ENCODE peak calls at places on chromosomes 16 and 17, in four cellular contexts. One of them, this sample, is unnamed.

GRCh38 chr16:24302636-24303035 is 46.5 kb downstream of the CACNG3 start:
- DNase-seq in cardiac muscle cell: no peak
- DNase-seq in omental fat pad: no peak
- DNase-seq in CD8-positive, alpha-beta T cell: no peak
- DNase-seq in this sample: no peak

GRCh38 chr17:12637015-12637414 is 28.7 kb upstream of the MYOCD start:
- DNase-seq in omental fat pad: no peak
- DNase-seq in cardiac muscle cell: peak; percentile 87
- DNase-seq in CD8-positive, alpha-beta T cell: no peak
- DNase-seq in this sample: peak; percentile 81

GRCh38 chr16:83973581-83974385 is 5.7 kb downstream of the NECAB2 start:
- DNase-seq in omental fat pad: no peak
- DNase-seq in cardiac muscle cell: no peak
- DNase-seq in CD8-positive, alpha-beta T cell: no peak
- DNase-seq in this sample: no peak

GRCh38 chr17:76953926-76954325 is 85.7 kb downstream of the MGAT5B start:
- DNase-seq in omental fat pad: no peak
- DNase-seq in CD8-positive, alpha-beta T cell: no peak
- DNase-seq in cardiac muscle cell: no peak
- DNase-seq in this sample: no peak

GRCh38 chr17:66949501-66949900 is 15.0 kb upstream of the CACNG4 start:
- DNase-seq in omental fat pad: no peak
- DNase-seq in CD8-positive, alpha-beta T cell: no peak
- DNase-seq in cardiac muscle cell: no peak
- DNase-seq in this sample: no peak

GRCh38 chr17:52128721-52129120 is 29.8 kb downstream of the CA10 start:
- DNase-seq in omental fat pad: no peak
- DNase-seq in CD8-positive, alpha-beta T cell: no peak
- DNase-seq in cardiac muscle cell: no peak
- DNase-seq in this sample: no peak

GRCh38 chr17:58336456-58337094 is 8.0 kb upstream of the TSPOAP1 start:
- DNase-seq in omental fat pad: no peak
- DNase-seq in CD8-positive, alpha-beta T cell: no peak
- DNase-seq in cardiac muscle cell: peak; percentile 49
- DNase-seq in this sample: peak; percentile 25

GRCh38 chr17:67672592-67672991 is 45.1 kb upstream of the NOL11 start:
- DNase-seq in CD8-positive, alpha-beta T cell: no peak
- DNase-seq in cardiac muscle cell: no peak
- DNase-seq in omental fat pad: no peak
- DNase-seq in this sample: no peak

GRCh38 chr17:61380217-61380835 is 19.3 kb upstream of the TBX2 start:
- DNase-seq in omental fat pad: no peak
- DNase-seq in CD8-positive, alpha-beta T cell: no peak
- DNase-seq in cardiac muscle cell: no peak
- DNase-seq in this sample: no peak

GRCh38 chr16:83802135-83802534 is 5.6 kb upstream of the HSBP1 start:
- DNase-seq in CD8-positive, alpha-beta T cell: no peak
- DNase-seq in omental fat pad: no peak
- DNase-seq in cardiac muscle cell: peak; percentile 75
- DNase-seq in this sample: peak; percentile 73

GRCh38 chr16:86566966-86567700 is 504 bp downstream of the FOXC2 start:
- DNase-seq in CD8-positive, alpha-beta T cell: no peak
- DNase-seq in cardiac muscle cell: peak; percentile 65
- DNase-seq in omental fat pad: no peak
- DNase-seq in this sample: no peak

GRCh38 chr16:67537270-67537635 is 8.6 kb downstream of the RIPOR1 start:
- DNase-seq in omental fat pad: no peak
- DNase-seq in CD8-positive, alpha-beta T cell: peak; percentile 56
- DNase-seq in cardiac muscle cell: peak; percentile 65
- DNase-seq in this sample: no peak

GRCh38 chr16:68065716-68066305 is 19.4 kb upstream of the NFATC3 start:
- DNase-seq in cardiac muscle cell: peak; percentile 92
- DNase-seq in CD8-positive, alpha-beta T cell: no peak
- DNase-seq in omental fat pad: no peak
- DNase-seq in this sample: no peak

GRCh38 chr16:53098526-53099317 is 43.9 kb downstream of the CHD9 start:
- DNase-seq in cardiac muscle cell: peak; percentile 99
- DNase-seq in CD8-positive, alpha-beta T cell: peak; percentile 42
- DNase-seq in omental fat pad: peak; percentile 51
- DNase-seq in this sample: peak; percentile 65

GRCh38 chr17:42809250-42809649 is 10.6 kb downstream of the CNTD1 start:
- DNase-seq in omental fat pad: no peak
- DNase-seq in CD8-positive, alpha-beta T cell: no peak
- DNase-seq in cardiac muscle cell: peak; percentile 85
- DNase-seq in this sample: peak; percentile 37

GRCh38 chr16:56221995-56222394 is 30.7 kb downstream of the GNAO1 start:
- DNase-seq in omental fat pad: no peak
- DNase-seq in CD8-positive, alpha-beta T cell: no peak
- DNase-seq in cardiac muscle cell: no peak
- DNase-seq in this sample: no peak

GRCh38 chr17:78174332-78174869 is 6.0 kb downstream of the SYNGR2 start:
- DNase-seq in CD8-positive, alpha-beta T cell: no peak
- DNase-seq in cardiac muscle cell: no peak
- DNase-seq in omental fat pad: peak; percentile 35
- DNase-seq in this sample: no peak

GRCh38 chr17:79824234-79824633 is 15.0 kb downstream of the CBX4 start:
- DNase-seq in CD8-positive, alpha-beta T cell: no peak
- DNase-seq in omental fat pad: no peak
- DNase-seq in cardiac muscle cell: no peak
- DNase-seq in this sample: no peak

GRCh38 chr16:10090816-10091215 is 91.4 kb downstream of the GRIN2A start:
- DNase-seq in cardiac muscle cell: no peak
- DNase-seq in CD8-positive, alpha-beta T cell: no peak
- DNase-seq in omental fat pad: no peak
- DNase-seq in this sample: no peak

GRCh38 chr16:71708696-71709095 is 15.8 kb downstream of the PHLPP2 start:
- DNase-seq in omental fat pad: no peak
- DNase-seq in CD8-positive, alpha-beta T cell: no peak
- DNase-seq in cardiac muscle cell: no peak
- DNase-seq in this sample: no peak

GRCh38 chr16:54935411-54936085 is 4.9 kb downstream of the IRX5 start:
- DNase-seq in cardiac muscle cell: peak; percentile 8
- DNase-seq in omental fat pad: no peak
- DNase-seq in CD8-positive, alpha-beta T cell: no peak
- DNase-seq in this sample: no peak

GRCh38 chr17:78132767-78133178 is 2.2 kb downstream of the TMC8 start:
- DNase-seq in cardiac muscle cell: no peak
- DNase-seq in CD8-positive, alpha-beta T cell: no peak
- DNase-seq in omental fat pad: no peak
- DNase-seq in this sample: no peak

GRCh38 chr16:85923153-85924021 is 24.4 kb downstream of the IRF8 start:
- DNase-seq in CD8-positive, alpha-beta T cell: no peak
- DNase-seq in omental fat pad: no peak
- DNase-seq in cardiac muscle cell: peak; percentile 70
- DNase-seq in this sample: peak; percentile 57

GRCh38 chr17:35432176-35433074 is at the start of gene SLFN12:
- DNase-seq in CD8-positive, alpha-beta T cell: peak; percentile 51
- DNase-seq in omental fat pad: no peak
- DNase-seq in cardiac muscle cell: peak; percentile 96
- DNase-seq in this sample: peak; percentile 76

GRCh38 chr17:69417545-69418483 is 3.3 kb downstream of the MAP2K6 start:
- DNase-seq in omental fat pad: no peak
- DNase-seq in CD8-positive, alpha-beta T cell: no peak
- DNase-seq in cardiac muscle cell: no peak
- DNase-seq in this sample: no peak

GRCh38 chr16:72013389-72013788 is 4.8 kb downstream of the DHODH start:
- DNase-seq in omental fat pad: peak; percentile 78
- DNase-seq in cardiac muscle cell: peak; percentile 74
- DNase-seq in CD8-positive, alpha-beta T cell: no peak
- DNase-seq in this sample: no peak

GRCh38 chr16:83113317-83113716 is 486.5 kb downstream of the CDH13 start:
- DNase-seq in omental fat pad: no peak
- DNase-seq in cardiac muscle cell: peak; percentile 51
- DNase-seq in CD8-positive, alpha-beta T cell: no peak
- DNase-seq in this sample: no peak

GRCh38 chr16:28513484-28514181 is 7.0 kb upstream of the IL27 start:
- DNase-seq in omental fat pad: no peak
- DNase-seq in CD8-positive, alpha-beta T cell: no peak
- DNase-seq in cardiac muscle cell: no peak
- DNase-seq in this sample: no peak

GRCh38 chr16:73125860-73126259 is 77.9 kb upstream of the ZFHX3 start:
- DNase-seq in CD8-positive, alpha-beta T cell: no peak
- DNase-seq in cardiac muscle cell: peak; percentile 90
- DNase-seq in omental fat pad: no peak
- DNase-seq in this sample: peak; percentile 31

GRCh38 chr16:10575506-10576130 is 4.8 kb downstream of the EMP2 start:
- DNase-seq in CD8-positive, alpha-beta T cell: no peak
- DNase-seq in cardiac muscle cell: peak; percentile 78
- DNase-seq in omental fat pad: no peak
- DNase-seq in this sample: no peak

DNA sequence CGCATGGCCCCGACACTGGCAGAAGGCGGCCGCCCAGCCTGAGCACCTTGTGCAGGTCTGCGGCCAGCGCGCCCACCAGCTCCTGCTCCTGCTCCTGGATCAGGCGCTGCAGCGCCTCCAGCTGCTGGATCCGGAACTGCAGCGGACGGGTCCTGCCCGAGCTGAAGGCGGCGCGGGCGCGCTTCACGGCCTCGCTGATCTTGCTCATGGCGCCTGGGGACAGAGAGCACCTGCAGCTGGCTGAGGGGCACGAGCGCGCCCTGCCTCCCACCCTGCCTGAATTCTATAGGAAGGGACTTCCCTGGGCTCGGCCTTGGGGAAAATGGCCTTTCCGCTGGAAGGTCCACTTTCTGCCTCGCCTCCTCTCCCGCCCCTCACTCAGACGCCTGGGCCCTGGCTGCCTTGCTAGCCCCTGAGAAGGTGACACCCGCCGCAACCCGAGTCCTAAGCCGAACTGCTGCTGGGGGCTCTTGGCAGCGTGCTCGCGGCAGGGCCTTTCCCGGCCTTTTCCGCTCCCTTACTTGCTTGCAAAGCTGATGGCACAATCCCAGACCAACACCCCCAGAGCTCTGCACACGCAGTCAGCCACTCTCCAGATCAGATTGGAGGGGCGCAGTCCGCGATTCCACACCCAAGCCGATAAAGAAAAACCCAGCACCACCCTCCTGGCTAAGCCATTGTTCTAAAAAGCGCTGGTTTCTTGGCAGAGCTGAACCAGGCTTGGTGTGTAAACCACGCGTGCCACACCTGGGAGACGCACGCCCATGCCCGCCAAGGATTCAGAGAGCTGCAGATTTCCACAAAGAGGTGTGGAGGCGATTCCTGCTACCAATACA is 3.0 kb downstream of the ALDH3A1 start:
- DNase-seq in cardiac muscle cell: peak; percentile 80
- DNase-seq in omental fat pad: peak; percentile 94
- DNase-seq in CD8-positive, alpha-beta T cell: peak; percentile 83
- DNase-seq in this sample: no peak
- TF ChIP-seq CTCF in cardiac muscle cell: peak; percentile 76
- TF ChIP-seq CTCF in omental fat pad: peak; percentile 39
- TF ChIP-seq CTCF in CD8-positive, alpha-beta T cell: peak; percentile 77
- TF ChIP-seq CTCF in this sample: peak; percentile 95

DNA sequence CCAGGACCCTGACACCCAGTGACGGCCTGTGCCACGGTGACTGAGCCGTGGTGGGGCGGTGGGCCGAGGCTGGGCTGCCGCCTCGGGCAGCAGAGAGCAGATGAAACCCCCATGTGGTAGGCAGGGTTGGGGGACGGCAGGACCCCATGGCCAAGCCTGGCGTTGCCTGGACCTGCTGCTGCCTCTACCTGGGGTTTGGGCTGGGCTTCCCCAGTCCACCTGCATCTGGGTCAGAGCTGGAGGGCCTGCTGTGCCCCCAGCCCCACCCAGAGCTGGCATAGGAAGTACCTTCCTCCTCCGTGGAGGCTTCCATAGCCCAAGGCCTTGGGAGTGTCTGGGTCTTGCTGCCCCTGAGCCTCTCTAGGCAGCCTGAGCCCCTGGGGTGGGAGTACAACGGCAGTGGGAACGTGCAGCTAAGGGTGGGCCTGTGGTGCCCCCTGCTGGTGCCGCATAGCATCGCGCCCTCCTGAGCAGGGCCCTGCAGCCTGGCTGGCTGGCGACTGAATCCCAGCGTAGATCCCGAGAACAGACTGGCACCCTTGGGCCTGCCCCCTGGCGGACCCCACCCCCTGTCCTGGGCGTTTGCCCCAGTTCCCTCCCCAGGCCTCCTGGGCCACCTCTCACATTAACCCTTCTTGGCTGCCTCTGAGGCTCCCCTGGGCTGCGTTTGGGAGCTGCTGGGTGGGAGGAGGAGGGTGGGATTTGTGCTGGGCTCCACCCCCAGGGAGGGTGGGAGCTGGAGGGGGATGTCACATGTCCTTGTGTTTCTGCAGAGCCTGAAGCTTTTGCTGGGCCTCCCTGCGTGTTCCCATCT is 12.6 kb upstream of the ATP6V0C start:
- DNase-seq in omental fat pad: peak; percentile 77
- DNase-seq in cardiac muscle cell: peak; percentile 88
- DNase-seq in CD8-positive, alpha-beta T cell: peak; percentile 80
- DNase-seq in this sample: no peak
- TF ChIP-seq CTCF in omental fat pad: peak; percentile 96
- TF ChIP-seq CTCF in cardiac muscle cell: peak; percentile 94
- TF ChIP-seq CTCF in CD8-positive, alpha-beta T cell: peak; percentile 87
- TF ChIP-seq CTCF in this sample: peak; percentile 98

DNA sequence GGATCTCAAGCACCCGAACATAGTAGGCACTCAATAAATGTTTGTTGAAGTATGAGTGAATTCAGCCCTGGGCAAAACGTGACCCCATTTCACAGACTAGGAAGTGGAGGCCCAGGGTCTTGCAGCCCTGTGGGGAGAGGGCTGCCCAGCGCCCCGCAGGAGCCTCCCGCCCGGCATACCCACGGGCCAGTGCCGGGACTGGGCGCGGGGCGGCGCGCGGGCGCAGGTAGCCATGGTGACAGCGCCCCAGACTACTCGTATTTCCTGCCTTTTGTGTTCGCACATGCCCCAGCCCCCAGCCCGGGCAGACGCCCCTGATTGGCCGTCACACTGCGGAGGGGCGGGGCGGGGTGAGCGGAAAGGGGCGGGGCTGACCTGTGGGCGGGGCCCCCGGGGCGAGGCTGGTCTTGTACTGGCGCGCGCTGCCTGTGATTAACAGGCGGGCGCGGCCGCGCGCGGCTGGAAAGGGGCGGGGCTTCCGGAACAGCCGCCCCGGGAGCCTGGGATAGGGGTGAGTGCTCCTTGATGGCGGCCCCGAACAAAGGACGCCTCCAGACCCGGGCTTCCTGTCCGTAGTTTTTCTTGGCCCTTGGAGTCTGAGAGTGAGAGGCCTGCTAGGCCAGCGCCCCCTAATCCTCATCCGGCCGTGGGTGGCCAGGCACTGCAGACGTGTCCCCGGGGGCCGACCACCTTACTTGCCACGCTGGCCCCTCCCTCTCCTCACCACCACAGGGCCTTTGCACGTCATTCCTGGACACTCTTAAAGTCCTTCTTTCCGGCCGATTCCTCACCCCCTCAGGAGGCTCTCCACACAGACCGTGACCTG is 71.0 kb downstream of the RAI1 start:
- DNase-seq in omental fat pad: peak; percentile 86
- DNase-seq in cardiac muscle cell: peak; percentile 97
- DNase-seq in CD8-positive, alpha-beta T cell: peak; percentile 95
- DNase-seq in this sample: peak; percentile 55
- TF ChIP-seq CTCF in omental fat pad: no peak
- TF ChIP-seq CTCF in cardiac muscle cell: peak; percentile 33
- TF ChIP-seq CTCF in CD8-positive, alpha-beta T cell: no peak
- TF ChIP-seq CTCF in this sample: peak; percentile 16

DNA sequence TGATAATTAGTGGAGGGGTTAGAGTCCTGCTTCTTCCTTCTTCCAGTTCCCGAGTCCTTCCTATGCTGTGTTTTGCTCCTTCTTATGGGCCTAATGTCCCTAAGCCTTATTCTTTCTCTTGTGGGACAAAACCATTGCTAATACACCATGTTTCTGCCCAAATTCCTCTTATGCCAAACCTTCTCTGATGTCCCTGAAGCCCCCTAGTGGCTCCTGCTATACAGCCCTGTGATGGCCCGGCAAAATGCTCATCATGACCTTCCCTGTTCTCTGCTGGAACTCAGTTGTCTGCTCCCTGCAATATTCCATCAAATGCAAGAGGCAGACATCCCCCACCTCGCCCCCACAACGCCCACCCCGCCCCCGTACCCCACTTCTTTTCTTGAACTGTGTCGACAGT is 171.6 kb downstream of the CDH11 start:
- DNase-seq in omental fat pad: no peak
- DNase-seq in CD8-positive, alpha-beta T cell: no peak
- DNase-seq in cardiac muscle cell: no peak
- DNase-seq in this sample: no peak
- TF ChIP-seq CTCF in omental fat pad: no peak
- TF ChIP-seq CTCF in CD8-positive, alpha-beta T cell: no peak
- TF ChIP-seq CTCF in cardiac muscle cell: peak; percentile 20
- TF ChIP-seq CTCF in this sample: peak; percentile 20